ENCODE peak calls at places on chromosomes 2 and 18, in eight cellular contexts. M is A549, K is hepatic stellate cell, P is Kasumi-1, D is testis, A is K562, T is mammary epithelial cell, I is sigmoid colon. N is an unnamed sample.
A peak's percentile ranks its signal among the peaks of the same experiment; 100 is the strongest.

GRCh38 chr18:25233582-25234362 is 118.2 kb downstream of the ZNF521 start:
- DNase-seq in D (no peak), M (no peak), K (no peak), T (no peak), P (no peak), A (no peak), I (no peak), N (no peak)

GRCh38 chr18:37389684-37390368 is 175.8 kb downstream of the CELF4 start:
- DNase-seq in T (no peak), A (no peak), D (no peak), P (no peak), M (no peak), K (no peak), I (no peak), N (no peak)

GRCh38 chr2:214410128-214410775 is 602 bp upstream of the VWC2L start:
- DNase-seq in K (no peak), P (no peak), D (no peak), M (no peak), I (no peak), T (peak; percentile 2), A (no peak), N (no peak)

GRCh38 chr2:3443685-3444084 is 64.2 kb downstream of the TRAPPC12 start:
- DNase-seq in M (peak; percentile 48), P (no peak), K (no peak), A (no peak), I (no peak), T (no peak), D (no peak), N (no peak)

GRCh38 chr2:121944072-121944829 is 188.8 kb downstream of the TSN start:
- DNase-seq in D (no peak), A (no peak), K (peak; percentile 83), M (peak; percentile 36), I (no peak), P (peak; percentile 79), T (peak; percentile 88), N (no peak)

GRCh38 chr2:230042195-230042594 is 26.5 kb downstream of the SLC16A14 start:
- DNase-seq in M (no peak), K (no peak), P (no peak), T (peak; percentile 22), I (no peak), A (no peak), D (no peak), N (no peak)

GRCh38 chr2:240711296-240711695 is 19.6 kb downstream of the AQP12A start:
- DNase-seq in M (no peak), K (no peak), I (no peak), P (no peak), D (no peak), T (no peak), A (no peak), N (no peak)

GRCh38 chr2:150526827-150527226 is 39.4 kb upstream of the RND3 start:
- DNase-seq in I (no peak), P (no peak), A (no peak), K (peak; percentile 71), D (no peak), M (peak; percentile 93), T (peak; percentile 95), N (no peak)

GRCh38 chr18:28193177-28193778 is 16.3 kb upstream of the CDH2 start:
- DNase-seq in T (no peak), K (no peak), I (no peak), A (no peak), P (no peak), M (no peak), D (no peak), N (no peak)

GRCh38 chr2:203583696-203584095 is 48.6 kb upstream of the RAPH1 start:
- DNase-seq in D (no peak), P (no peak), T (peak; percentile 82), A (no peak), K (peak; percentile 49), I (no peak), M (peak; percentile 19), N (no peak)